ENCODE peak calls at places on chromosomes 6 and 20, in five cellular contexts. One of them, this sample, is unnamed.

GRCh38 chr6:142824491-142824890 is 120.5 kb downstream of the HIVEP2 start:
- DNase-seq in A673: no peak
- DNase-seq in right lobe of liver: no peak
- DNase-seq in left ventricle myocardium inferior: no peak
- DNase-seq in AG09309: no peak
- DNase-seq in this sample: no peak

GRCh38 chr20:20037960-20038359 is 14.3 kb downstream of the CRNKL1 start:
- DNase-seq in AG09309: peak; percentile 34
- DNase-seq in A673: peak; percentile 18
- DNase-seq in left ventricle myocardium inferior: no peak
- DNase-seq in right lobe of liver: no peak
- DNase-seq in this sample: no peak

GRCh38 chr20:36624068-36624813 is 18.7 kb downstream of the RAB5IF start:
- DNase-seq in left ventricle myocardium inferior: no peak
- DNase-seq in AG09309: no peak
- DNase-seq in A673: no peak
- DNase-seq in right lobe of liver: peak; percentile 33
- DNase-seq in this sample: no peak

GRCh38 chr20:42368910-42369309 is 750.7 kb upstream of the CHD6 start:
- DNase-seq in A673: no peak
- DNase-seq in left ventricle myocardium inferior: no peak
- DNase-seq in right lobe of liver: no peak
- DNase-seq in AG09309: no peak
- DNase-seq in this sample: no peak

GRCh38 chr6:12602951-12603710 is 113.4 kb upstream of the PHACTR1 start:
- DNase-seq in left ventricle myocardium inferior: no peak
- DNase-seq in A673: peak; percentile 65
- DNase-seq in right lobe of liver: no peak
- DNase-seq in AG09309: peak; percentile 62
- DNase-seq in this sample: peak; percentile 78

GRCh38 chr6:26198626-26199056 is 111.4 kb downstream of the HFE start:
- DNase-seq in A673: no peak
- DNase-seq in left ventricle myocardium inferior: no peak
- DNase-seq in AG09309: no peak
- DNase-seq in right lobe of liver: no peak
- DNase-seq in this sample: no peak

GRCh38 chr20:61949714-61950630 is 115.7 kb downstream of the TAF4 start:
- DNase-seq in left ventricle myocardium inferior: peak; percentile 4
- DNase-seq in AG09309: no peak
- DNase-seq in right lobe of liver: no peak
- DNase-seq in A673: no peak
- DNase-seq in this sample: no peak

GRCh38 chr20:37680420-37680819 is 13.4 kb upstream of the CTNNBL1 start:
- DNase-seq in AG09309: no peak
- DNase-seq in right lobe of liver: no peak
- DNase-seq in A673: peak; percentile 23
- DNase-seq in left ventricle myocardium inferior: no peak
- DNase-seq in this sample: peak; percentile 29

GRCh38 chr20:33568378-33569289 is 78.7 kb downstream of the CBFA2T2 start:
- DNase-seq in AG09309: no peak
- DNase-seq in left ventricle myocardium inferior: peak; percentile 44
- DNase-seq in A673: peak; percentile 30
- DNase-seq in right lobe of liver: no peak
- DNase-seq in this sample: no peak

GRCh38 chr20:9609892-9610502 is 95.6 kb downstream of the LAMP5 start:
- DNase-seq in right lobe of liver: no peak
- DNase-seq in left ventricle myocardium inferior: no peak
- DNase-seq in A673: peak; percentile 79
- DNase-seq in AG09309: peak; percentile 24
- DNase-seq in this sample: peak; percentile 77

GRCh38 chr20:21384308-21384892 is 12.9 kb downstream of the NKX2-4 start:
- DNase-seq in AG09309: no peak
- DNase-seq in left ventricle myocardium inferior: no peak
- DNase-seq in A673: no peak
- DNase-seq in right lobe of liver: no peak
- DNase-seq in this sample: no peak

GRCh38 chr6:42417641-42418112 is 34.0 kb downstream of the TRERF1 start:
- DNase-seq in right lobe of liver: no peak
- DNase-seq in left ventricle myocardium inferior: no peak
- DNase-seq in AG09309: no peak
- DNase-seq in A673: no peak
- DNase-seq in this sample: no peak

GRCh38 chr6:169950558-169950957 is 199.1 kb downstream of the ERMARD start:
- DNase-seq in A673: peak; percentile 23
- DNase-seq in left ventricle myocardium inferior: no peak
- DNase-seq in right lobe of liver: no peak
- DNase-seq in AG09309: no peak
- DNase-seq in this sample: peak; percentile 45

GRCh38 chr6:153424719-153425400 is 293.8 kb upstream of the RGS17 start:
- DNase-seq in A673: peak; percentile 27
- DNase-seq in AG09309: no peak
- DNase-seq in right lobe of liver: no peak
- DNase-seq in left ventricle myocardium inferior: no peak
- DNase-seq in this sample: no peak

GRCh38 chr6:139533166-139533565 is 158.7 kb upstream of the CITED2 start:
- DNase-seq in AG09309: no peak
- DNase-seq in right lobe of liver: no peak
- DNase-seq in A673: no peak
- DNase-seq in left ventricle myocardium inferior: no peak
- DNase-seq in this sample: no peak

GRCh38 chr6:90103056-90103793 is 193.4 kb downstream of the BACH2 start:
- DNase-seq in left ventricle myocardium inferior: no peak
- DNase-seq in AG09309: no peak
- DNase-seq in A673: no peak
- DNase-seq in right lobe of liver: no peak
- DNase-seq in this sample: peak; percentile 90

GRCh38 chr6:75818061-75818855 is 69.2 kb downstream of the MYO6 start:
- DNase-seq in left ventricle myocardium inferior: no peak
- DNase-seq in right lobe of liver: no peak
- DNase-seq in A673: no peak
- DNase-seq in AG09309: no peak
- DNase-seq in this sample: peak; percentile 57

GRCh38 chr6:151089916-151090443 is 149.8 kb upstream of the AKAP12 start:
- DNase-seq in right lobe of liver: no peak
- DNase-seq in left ventricle myocardium inferior: no peak
- DNase-seq in A673: no peak
- DNase-seq in AG09309: no peak
- DNase-seq in this sample: no peak

GRCh38 chr6:166313255-166314070 is 5.3 kb upstream of the PRR18 start:
- DNase-seq in left ventricle myocardium inferior: no peak
- DNase-seq in AG09309: peak; percentile 8
- DNase-seq in right lobe of liver: peak; percentile 57
- DNase-seq in A673: peak; percentile 56
- DNase-seq in this sample: peak; percentile 55

GRCh38 chr6:169793408-169793807 is 42.0 kb downstream of the ERMARD start:
- DNase-seq in left ventricle myocardium inferior: no peak
- DNase-seq in AG09309: no peak
- DNase-seq in right lobe of liver: no peak
- DNase-seq in A673: no peak
- DNase-seq in this sample: no peak

GRCh38 chr6:10719386-10720228 is 3.3 kb upstream of the TMEM14C start:
- DNase-seq in AG09309: no peak
- DNase-seq in right lobe of liver: peak; percentile 25
- DNase-seq in left ventricle myocardium inferior: peak; percentile 55
- DNase-seq in A673: peak; percentile 72
- DNase-seq in this sample: no peak

GRCh38 chr6:89161326-89162046 is 15.6 kb downstream of the PM20D2 start:
- DNase-seq in AG09309: no peak
- DNase-seq in left ventricle myocardium inferior: no peak
- DNase-seq in right lobe of liver: no peak
- DNase-seq in A673: no peak
- DNase-seq in this sample: no peak

GRCh38 chr6:159089443-159089842 is 44.7 kb upstream of the TAGAP start:
- DNase-seq in A673: no peak
- DNase-seq in left ventricle myocardium inferior: no peak
- DNase-seq in AG09309: no peak
- DNase-seq in right lobe of liver: no peak
- DNase-seq in this sample: no peak

GRCh38 chr20:16647875-16648597 is 74.8 kb upstream of the KIF16B start:
- DNase-seq in right lobe of liver: no peak
- DNase-seq in A673: no peak
- DNase-seq in AG09309: no peak
- DNase-seq in left ventricle myocardium inferior: no peak
- DNase-seq in this sample: no peak

GRCh38 chr6:12608016-12608860 is 108.3 kb upstream of the PHACTR1 start:
- DNase-seq in AG09309: no peak
- DNase-seq in left ventricle myocardium inferior: no peak
- DNase-seq in right lobe of liver: no peak
- DNase-seq in A673: peak; percentile 24
- DNase-seq in this sample: peak; percentile 59

GRCh38 chr6:166942393-166943168 is 13.8 kb downstream of the RNASET2 start:
- DNase-seq in right lobe of liver: no peak
- DNase-seq in left ventricle myocardium inferior: no peak
- DNase-seq in A673: no peak
- DNase-seq in AG09309: no peak
- DNase-seq in this sample: no peak

GRCh38 chr6:5271926-5272325 is 10.6 kb downstream of the FARS2 start:
- DNase-seq in left ventricle myocardium inferior: no peak
- DNase-seq in A673: no peak
- DNase-seq in AG09309: no peak
- DNase-seq in right lobe of liver: no peak
- DNase-seq in this sample: peak; percentile 96

GRCh38 chr20:19907326-19908056 is 109.7 kb upstream of the NAA20 start:
- DNase-seq in left ventricle myocardium inferior: peak; percentile 67
- DNase-seq in right lobe of liver: no peak
- DNase-seq in A673: no peak
- DNase-seq in AG09309: no peak
- DNase-seq in this sample: no peak

GRCh38 chr6:161284653-161285052 is 10.8 kb upstream of the AGPAT4 start:
- DNase-seq in A673: no peak
- DNase-seq in left ventricle myocardium inferior: no peak
- DNase-seq in AG09309: no peak
- DNase-seq in right lobe of liver: no peak
- DNase-seq in this sample: no peak

GRCh38 chr6:81753709-81754678 is 1.5 kb upstream of the TENT5A start:
- DNase-seq in left ventricle myocardium inferior: peak; percentile 89
- DNase-seq in A673: peak; percentile 80
- DNase-seq in right lobe of liver: peak; percentile 89
- DNase-seq in AG09309: no peak
- DNase-seq in this sample: peak; percentile 57

GRCh38 chr6:168517742-168518347 is 76.9 kb downstream of the SMOC2 start:
- DNase-seq in right lobe of liver: no peak
- DNase-seq in A673: no peak
- DNase-seq in left ventricle myocardium inferior: no peak
- DNase-seq in AG09309: no peak
- DNase-seq in this sample: no peak

GRCh38 chr6:137811912-137812553 is 55.0 kb upstream of the TNFAIP3 start:
- DNase-seq in right lobe of liver: no peak
- DNase-seq in left ventricle myocardium inferior: no peak
- DNase-seq in AG09309: no peak
- DNase-seq in A673: no peak
- DNase-seq in this sample: no peak

GRCh38 chr20:23047001-23047737 is 2.3 kb downstream of the THBD start:
- DNase-seq in A673: no peak
- DNase-seq in AG09309: no peak
- DNase-seq in right lobe of liver: no peak
- DNase-seq in left ventricle myocardium inferior: no peak
- DNase-seq in this sample: peak; percentile 64

GRCh38 chr20:24948939-24949679 is at the start of gene CST7:
- DNase-seq in A673: no peak
- DNase-seq in AG09309: peak; percentile 16
- DNase-seq in right lobe of liver: peak; percentile 57
- DNase-seq in left ventricle myocardium inferior: no peak
- DNase-seq in this sample: no peak

GRCh38 chr6:152727507-152727906 is 23.1 kb upstream of the VIP start:
- DNase-seq in AG09309: no peak
- DNase-seq in right lobe of liver: no peak
- DNase-seq in A673: peak; percentile 4
- DNase-seq in left ventricle myocardium inferior: no peak
- DNase-seq in this sample: no peak

GRCh38 chr20:32775240-32775991 is 13.2 kb downstream of the DNMT3B start:
- DNase-seq in right lobe of liver: no peak
- DNase-seq in left ventricle myocardium inferior: no peak
- DNase-seq in A673: no peak
- DNase-seq in AG09309: no peak
- DNase-seq in this sample: peak; percentile 90

GRCh38 chr6:71239694-71240093 is 48.9 kb upstream of the OGFRL1 start:
- DNase-seq in AG09309: no peak
- DNase-seq in A673: no peak
- DNase-seq in right lobe of liver: no peak
- DNase-seq in left ventricle myocardium inferior: no peak
- DNase-seq in this sample: no peak

GRCh38 chr6:30678964-30679726 is 6.3 kb upstream of the DHX16 start:
- DNase-seq in left ventricle myocardium inferior: peak; percentile 88
- DNase-seq in right lobe of liver: peak; percentile 91
- DNase-seq in A673: peak; percentile 89
- DNase-seq in AG09309: no peak
- DNase-seq in this sample: peak; percentile 82
- TF ChIP-seq CTCF in left ventricle myocardium inferior: peak; percentile 98
- TF ChIP-seq CTCF in right lobe of liver: peak; percentile 98
- TF ChIP-seq CTCF in A673: peak; percentile 97
- TF ChIP-seq CTCF in AG09309: peak; percentile 93
- TF ChIP-seq CTCF in this sample: peak; percentile 93

GRCh38 chr6:118722820-118723526 is 71.6 kb upstream of the CEP85L start:
- DNase-seq in right lobe of liver: no peak
- DNase-seq in A673: no peak
- DNase-seq in AG09309: no peak
- DNase-seq in left ventricle myocardium inferior: no peak
- DNase-seq in this sample: peak; percentile 35
- TF ChIP-seq CTCF in right lobe of liver: no peak
- TF ChIP-seq CTCF in A673: no peak
- TF ChIP-seq CTCF in AG09309: no peak
- TF ChIP-seq CTCF in left ventricle myocardium inferior: no peak
- TF ChIP-seq CTCF in this sample: no peak

GRCh38 chr6:65259080-65259479 is 447.9 kb downstream of the EYS start:
- DNase-seq in right lobe of liver: no peak
- DNase-seq in A673: peak; percentile 4
- DNase-seq in AG09309: no peak
- DNase-seq in left ventricle myocardium inferior: no peak
- DNase-seq in this sample: peak; percentile 14
- TF ChIP-seq CTCF in right lobe of liver: no peak
- TF ChIP-seq CTCF in A673: peak; percentile 13
- TF ChIP-seq CTCF in AG09309: no peak
- TF ChIP-seq CTCF in left ventricle myocardium inferior: no peak
- TF ChIP-seq CTCF in this sample: peak; percentile 26

GRCh38 chr6:44152109-44152461 is 6.5 kb upstream of the CAPN11 start:
- DNase-seq in AG09309: no peak
- DNase-seq in left ventricle myocardium inferior: no peak
- DNase-seq in A673: no peak
- DNase-seq in right lobe of liver: no peak
- DNase-seq in this sample: no peak
- TF ChIP-seq CTCF in AG09309: no peak
- TF ChIP-seq CTCF in left ventricle myocardium inferior: peak; percentile 41
- TF ChIP-seq CTCF in A673: no peak
- TF ChIP-seq CTCF in right lobe of liver: no peak
- TF ChIP-seq CTCF in this sample: no peak

DNA sequence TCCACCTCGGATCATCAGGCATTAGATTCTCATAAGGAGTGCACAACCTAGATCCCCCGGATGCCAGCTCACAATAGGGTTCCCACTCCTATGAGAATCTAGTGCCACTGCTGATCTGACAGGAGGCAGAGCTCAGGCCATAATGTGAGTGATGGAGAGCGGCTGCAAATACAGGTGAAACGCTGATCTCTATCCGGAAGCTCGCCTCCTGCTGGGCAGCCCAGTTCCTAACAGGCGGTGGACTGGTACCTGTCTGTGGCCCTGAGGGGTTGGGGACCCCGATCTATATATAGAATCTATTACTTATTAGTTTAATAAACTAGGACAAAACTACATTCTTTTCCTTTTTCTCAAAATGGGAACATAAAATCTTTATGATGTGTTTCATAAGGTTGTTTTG is 741.9 kb downstream of the RFPL4B start:
- DNase-seq in left ventricle myocardium inferior: no peak
- DNase-seq in A673: no peak
- DNase-seq in AG09309: no peak
- DNase-seq in right lobe of liver: no peak
- DNase-seq in this sample: no peak
- TF ChIP-seq CTCF in left ventricle myocardium inferior: no peak
- TF ChIP-seq CTCF in A673: peak; percentile 15
- TF ChIP-seq CTCF in AG09309: no peak
- TF ChIP-seq CTCF in right lobe of liver: no peak
- TF ChIP-seq CTCF in this sample: no peak

This sample was measured in epithelial cell of esophagus.